ENCODE peak calls at places on chromosome 22, in six cellular contexts. N is heart right ventricle, F is lung microvascular endothelial cell, B is Right ventricle myocardium superior, D is NCI-H1417, R is lower lobe of right lung. W is an unnamed sample.

GRCh38 chr22:35648066-35649025 is at the start of gene APOL6:
- DNase-seq in N (no peak), F (peak; percentile 80), R (no peak), B (no peak), D (no peak), W (peak; percentile 61)

GRCh38 chr22:37508431-37508963 is 10.7 kb downstream of the CARD10 start:
- DNase-seq in B (peak; percentile 69), F (peak; percentile 70), R (no peak), D (no peak), N (peak; percentile 67), W (peak; percentile 51)

GRCh38 chr22:31321421-31321820 is 24.7 kb downstream of the PATZ1 start:
- DNase-seq in R (no peak), N (no peak), F (no peak), B (no peak), D (no peak), W (no peak)

GRCh38 chr22:27270818-27271510 is 530.6 kb downstream of the MN1 start:
- DNase-seq in N (peak; percentile 50), R (no peak), B (peak; percentile 51), D (no peak), F (no peak), W (no peak)

GRCh38 chr22:26196657-26197056 is 27.4 kb downstream of the SEZ6L start:
- DNase-seq in N (no peak), R (no peak), B (no peak), F (no peak), D (no peak), W (no peak)

GRCh38 chr22:37010174-37010573 is 9.1 kb downstream of the TST start:
- DNase-seq in B (no peak), R (no peak), N (no peak), D (no peak), F (no peak), W (no peak)

GRCh38 chr22:30206964-30207363 is 39.6 kb downstream of the LIF start:
- DNase-seq in R (no peak), N (no peak), B (no peak), D (no peak), F (peak; percentile 45), W (peak; percentile 62)

GRCh38 chr22:38170469-38170868 is 11.2 kb downstream of the PLA2G6 start:
- DNase-seq in F (no peak), R (no peak), N (no peak), B (no peak), D (no peak), W (no peak)

GRCh38 chr22:23306438-23306921 is 126.2 kb downstream of the BCR start:
- DNase-seq in F (peak; percentile 84), D (no peak), N (peak; percentile 27), B (peak; percentile 59), R (peak; percentile 44), W (peak; percentile 89)

GRCh38 chr22:24796056-24796455 is 10.0 kb upstream of the SGSM1 start:
- DNase-seq in D (no peak), B (no peak), N (no peak), F (no peak), R (no peak), W (no peak)

GRCh38 chr22:19991645-19992451 is 24.8 kb downstream of the ARVCF start:
- DNase-seq in B (peak; percentile 64), R (no peak), F (no peak), D (no peak), N (peak; percentile 36), W (no peak)

GRCh38 chr22:27186643-27187042 is 529.3 kb downstream of the MIAT start:
- DNase-seq in R (no peak), N (no peak), D (no peak), B (no peak), F (no peak), W (no peak)